ENCODE peak calls at places on chromosomes 5 and 9, in seven cellular contexts. One of them, this sample, is unnamed.

GRCh38 chr5:168699002-168699401 is 119.8 kb upstream of the PANK3 start:
- DNase-seq in NCI-H1436: no peak
- DNase-seq in GDM1: no peak
- DNase-seq in AG08396: no peak
- DNase-seq in effector memory CD4-positive, alpha-beta T cell: no peak
- DNase-seq in CMK: no peak
- DNase-seq in endothelial cell: no peak
- DNase-seq in this sample: no peak

GRCh38 chr9:107239474-107239873 is 43.6 kb upstream of the RAD23B start:
- DNase-seq in GDM1: no peak
- DNase-seq in NCI-H1436: no peak
- DNase-seq in effector memory CD4-positive, alpha-beta T cell: no peak
- DNase-seq in endothelial cell: no peak
- DNase-seq in AG08396: no peak
- DNase-seq in CMK: no peak
- DNase-seq in this sample: no peak

GRCh38 chr5:109347252-109347888 is 62.4 kb downstream of the PJA2 start:
- DNase-seq in GDM1: no peak
- DNase-seq in effector memory CD4-positive, alpha-beta T cell: no peak
- DNase-seq in AG08396: no peak
- DNase-seq in CMK: no peak
- DNase-seq in endothelial cell: no peak
- DNase-seq in NCI-H1436: no peak
- DNase-seq in this sample: no peak

GRCh38 chr9:35945341-35946018 is 12.5 kb downstream of the OR2S2 start:
- DNase-seq in endothelial cell: peak; percentile 87
- DNase-seq in CMK: peak; percentile 51
- DNase-seq in NCI-H1436: peak; percentile 81
- DNase-seq in effector memory CD4-positive, alpha-beta T cell: peak; percentile 19
- DNase-seq in GDM1: peak; percentile 26
- DNase-seq in AG08396: peak; percentile 76
- DNase-seq in this sample: peak; percentile 69

GRCh38 chr5:111463304-111463703 is 49.0 kb downstream of the STARD4 start:
- DNase-seq in GDM1: no peak
- DNase-seq in endothelial cell: no peak
- DNase-seq in NCI-H1436: peak; percentile 90
- DNase-seq in AG08396: no peak
- DNase-seq in effector memory CD4-positive, alpha-beta T cell: no peak
- DNase-seq in CMK: no peak
- DNase-seq in this sample: no peak

GRCh38 chr9:130500340-130500771 is 55.6 kb downstream of the ASS1 start:
- DNase-seq in GDM1: no peak
- DNase-seq in endothelial cell: no peak
- DNase-seq in NCI-H1436: peak; percentile 85
- DNase-seq in AG08396: no peak
- DNase-seq in effector memory CD4-positive, alpha-beta T cell: no peak
- DNase-seq in CMK: no peak
- DNase-seq in this sample: no peak

GRCh38 chr9:97711223-97711626 is 14.1 kb upstream of the XPA start:
- DNase-seq in GDM1: no peak
- DNase-seq in NCI-H1436: no peak
- DNase-seq in endothelial cell: no peak
- DNase-seq in effector memory CD4-positive, alpha-beta T cell: no peak
- DNase-seq in CMK: no peak
- DNase-seq in AG08396: no peak
- DNase-seq in this sample: no peak

GRCh38 chr5:11497651-11498050 is 406.6 kb downstream of the CTNND2 start:
- DNase-seq in AG08396: no peak
- DNase-seq in NCI-H1436: no peak
- DNase-seq in CMK: no peak
- DNase-seq in effector memory CD4-positive, alpha-beta T cell: no peak
- DNase-seq in endothelial cell: no peak
- DNase-seq in GDM1: no peak
- DNase-seq in this sample: no peak

GRCh38 chr5:166581827-166582226 is 1709.6 kb upstream of the WWC1 start:
- DNase-seq in AG08396: no peak
- DNase-seq in NCI-H1436: no peak
- DNase-seq in effector memory CD4-positive, alpha-beta T cell: no peak
- DNase-seq in CMK: no peak
- DNase-seq in endothelial cell: no peak
- DNase-seq in GDM1: no peak
- DNase-seq in this sample: no peak